ENCODE peak calls at places on chromosomes 12 and 14, in ten cellular contexts. One of them, this sample, is unnamed.

GRCh38 chr12:127230843-127231260 is 1036.1 kb upstream of the TMEM132C start:
- DNase-seq in ELR: peak; percentile 99
- DNase-seq in fibroblast of lung: peak; percentile 83
- DNase-seq in endothelial cell: no peak
- DNase-seq in activated CD8-positive, alpha-beta memory T cell treated with anti-CD3 and anti-CD28 coated beads, Interleukin-2, amount 10 ng/mL, durations not matched to agents 7 days and 5 days: no peak
- DNase-seq in EH: peak; percentile 98
- DNase-seq in psoas muscle: peak; percentile 34
- DNase-seq in GM13976: no peak
- DNase-seq in lower leg skin: no peak
- DNase-seq in activated CD4-positive, alpha-beta T cell treated with anti-CD3 and anti-CD28 coated beads for 48 hours: peak; percentile 6
- DNase-seq in this sample: peak; percentile 12

GRCh38 chr12:30002677-30003076 is 218.9 kb upstream of the TMTC1 start:
- DNase-seq in psoas muscle: no peak
- DNase-seq in lower leg skin: no peak
- DNase-seq in endothelial cell: no peak
- DNase-seq in EH: no peak
- DNase-seq in fibroblast of lung: no peak
- DNase-seq in ELR: no peak
- DNase-seq in GM13976: no peak
- DNase-seq in activated CD4-positive, alpha-beta T cell treated with anti-CD3 and anti-CD28 coated beads for 48 hours: no peak
- DNase-seq in activated CD8-positive, alpha-beta memory T cell treated with anti-CD3 and anti-CD28 coated beads, Interleukin-2, amount 10 ng/mL, durations not matched to agents 7 days and 5 days: no peak
- DNase-seq in this sample: no peak

GRCh38 chr12:46490635-46491034 is 118.1 kb upstream of the SLC38A2 start:
- DNase-seq in psoas muscle: no peak
- DNase-seq in GM13976: no peak
- DNase-seq in fibroblast of lung: peak; percentile 93
- DNase-seq in activated CD4-positive, alpha-beta T cell treated with anti-CD3 and anti-CD28 coated beads for 48 hours: no peak
- DNase-seq in lower leg skin: no peak
- DNase-seq in activated CD8-positive, alpha-beta memory T cell treated with anti-CD3 and anti-CD28 coated beads, Interleukin-2, amount 10 ng/mL, durations not matched to agents 7 days and 5 days: no peak
- DNase-seq in endothelial cell: no peak
- DNase-seq in ELR: peak; percentile 69
- DNase-seq in EH: peak; percentile 45
- DNase-seq in this sample: no peak

GRCh38 chr12:120903382-120903817 is 758 bp downstream of the SPPL3 start:
- DNase-seq in EH: peak; percentile 54
- DNase-seq in psoas muscle: peak; percentile 55
- DNase-seq in endothelial cell: peak; percentile 27
- DNase-seq in ELR: peak; percentile 74
- DNase-seq in GM13976: peak; percentile 83
- DNase-seq in activated CD8-positive, alpha-beta memory T cell treated with anti-CD3 and anti-CD28 coated beads, Interleukin-2, amount 10 ng/mL, durations not matched to agents 7 days and 5 days: peak; percentile 82
- DNase-seq in lower leg skin: peak; percentile 65
- DNase-seq in activated CD4-positive, alpha-beta T cell treated with anti-CD3 and anti-CD28 coated beads for 48 hours: peak; percentile 72
- DNase-seq in fibroblast of lung: peak; percentile 18
- DNase-seq in this sample: peak; percentile 83

GRCh38 chr12:18580286-18580685 is 157.5 kb downstream of the PLCZ1 start:
- DNase-seq in activated CD8-positive, alpha-beta memory T cell treated with anti-CD3 and anti-CD28 coated beads, Interleukin-2, amount 10 ng/mL, durations not matched to agents 7 days and 5 days: no peak
- DNase-seq in GM13976: no peak
- DNase-seq in activated CD4-positive, alpha-beta T cell treated with anti-CD3 and anti-CD28 coated beads for 48 hours: no peak
- DNase-seq in ELR: no peak
- DNase-seq in EH: no peak
- DNase-seq in fibroblast of lung: peak; percentile 85
- DNase-seq in psoas muscle: no peak
- DNase-seq in endothelial cell: no peak
- DNase-seq in lower leg skin: no peak
- DNase-seq in this sample: no peak

GRCh38 chr12:82673698-82674097 is 13.0 kb upstream of the TMTC2 start:
- DNase-seq in EH: no peak
- DNase-seq in fibroblast of lung: no peak
- DNase-seq in endothelial cell: no peak
- DNase-seq in GM13976: no peak
- DNase-seq in activated CD4-positive, alpha-beta T cell treated with anti-CD3 and anti-CD28 coated beads for 48 hours: no peak
- DNase-seq in lower leg skin: no peak
- DNase-seq in ELR: no peak
- DNase-seq in psoas muscle: no peak
- DNase-seq in activated CD8-positive, alpha-beta memory T cell treated with anti-CD3 and anti-CD28 coated beads, Interleukin-2, amount 10 ng/mL, durations not matched to agents 7 days and 5 days: no peak
- DNase-seq in this sample: no peak

GRCh38 chr14:80291099-80291498 is 79.8 kb upstream of the DIO2 start:
- DNase-seq in GM13976: no peak
- DNase-seq in lower leg skin: no peak
- DNase-seq in fibroblast of lung: peak; percentile 14
- DNase-seq in ELR: no peak
- DNase-seq in activated CD4-positive, alpha-beta T cell treated with anti-CD3 and anti-CD28 coated beads for 48 hours: no peak
- DNase-seq in endothelial cell: no peak
- DNase-seq in psoas muscle: no peak
- DNase-seq in activated CD8-positive, alpha-beta memory T cell treated with anti-CD3 and anti-CD28 coated beads, Interleukin-2, amount 10 ng/mL, durations not matched to agents 7 days and 5 days: no peak
- DNase-seq in EH: no peak
- DNase-seq in this sample: no peak

GRCh38 chr12:65948320-65949008 is 124.2 kb downstream of the HMGA2 start:
- DNase-seq in psoas muscle: peak; percentile 48
- DNase-seq in EH: peak; percentile 95
- DNase-seq in fibroblast of lung: peak; percentile 96
- DNase-seq in activated CD4-positive, alpha-beta T cell treated with anti-CD3 and anti-CD28 coated beads for 48 hours: no peak
- DNase-seq in endothelial cell: no peak
- DNase-seq in ELR: peak; percentile 97
- DNase-seq in GM13976: no peak
- DNase-seq in lower leg skin: peak; percentile 73
- DNase-seq in activated CD8-positive, alpha-beta memory T cell treated with anti-CD3 and anti-CD28 coated beads, Interleukin-2, amount 10 ng/mL, durations not matched to agents 7 days and 5 days: no peak
- DNase-seq in this sample: no peak

GRCh38 chr14:50397461-50398196 is 948 bp upstream of the CDKL1 start:
- DNase-seq in fibroblast of lung: no peak
- DNase-seq in endothelial cell: no peak
- DNase-seq in EH: peak; percentile 41
- DNase-seq in activated CD8-positive, alpha-beta memory T cell treated with anti-CD3 and anti-CD28 coated beads, Interleukin-2, amount 10 ng/mL, durations not matched to agents 7 days and 5 days: no peak
- DNase-seq in activated CD4-positive, alpha-beta T cell treated with anti-CD3 and anti-CD28 coated beads for 48 hours: no peak
- DNase-seq in ELR: peak; percentile 65
- DNase-seq in lower leg skin: no peak
- DNase-seq in psoas muscle: peak; percentile 31
- DNase-seq in GM13976: no peak
- DNase-seq in this sample: no peak

GRCh38 chr12:4214912-4215861 is 58.4 kb upstream of the CCND2 start:
- DNase-seq in lower leg skin: peak; percentile 59
- DNase-seq in psoas muscle: peak; percentile 52
- DNase-seq in EH: no peak
- DNase-seq in fibroblast of lung: no peak
- DNase-seq in activated CD8-positive, alpha-beta memory T cell treated with anti-CD3 and anti-CD28 coated beads, Interleukin-2, amount 10 ng/mL, durations not matched to agents 7 days and 5 days: peak; percentile 49
- DNase-seq in ELR: no peak
- DNase-seq in endothelial cell: no peak
- DNase-seq in GM13976: peak; percentile 70
- DNase-seq in activated CD4-positive, alpha-beta T cell treated with anti-CD3 and anti-CD28 coated beads for 48 hours: peak; percentile 55
- DNase-seq in this sample: peak; percentile 70

GRCh38 chr12:89768586-89769482 is 60.2 kb upstream of the ATP2B1 start:
- DNase-seq in fibroblast of lung: peak; percentile 98
- DNase-seq in ELR: peak; percentile 99
- DNase-seq in lower leg skin: no peak
- DNase-seq in activated CD8-positive, alpha-beta memory T cell treated with anti-CD3 and anti-CD28 coated beads, Interleukin-2, amount 10 ng/mL, durations not matched to agents 7 days and 5 days: no peak
- DNase-seq in psoas muscle: no peak
- DNase-seq in EH: peak; percentile 99
- DNase-seq in endothelial cell: no peak
- DNase-seq in GM13976: no peak
- DNase-seq in activated CD4-positive, alpha-beta T cell treated with anti-CD3 and anti-CD28 coated beads for 48 hours: peak; percentile 36
- DNase-seq in this sample: peak; percentile 57

GRCh38 chr12:26704684-26705475 is 128.1 kb downstream of the ITPR2 start:
- DNase-seq in activated CD8-positive, alpha-beta memory T cell treated with anti-CD3 and anti-CD28 coated beads, Interleukin-2, amount 10 ng/mL, durations not matched to agents 7 days and 5 days: no peak
- DNase-seq in activated CD4-positive, alpha-beta T cell treated with anti-CD3 and anti-CD28 coated beads for 48 hours: no peak
- DNase-seq in GM13976: no peak
- DNase-seq in psoas muscle: no peak
- DNase-seq in ELR: peak; percentile 22
- DNase-seq in endothelial cell: no peak
- DNase-seq in EH: peak; percentile 78
- DNase-seq in fibroblast of lung: no peak
- DNase-seq in lower leg skin: no peak
- DNase-seq in this sample: no peak

GRCh38 chr14:68846466-68846865 is 53.6 kb upstream of the ZFP36L1 start:
- DNase-seq in endothelial cell: no peak
- DNase-seq in ELR: no peak
- DNase-seq in psoas muscle: no peak
- DNase-seq in activated CD8-positive, alpha-beta memory T cell treated with anti-CD3 and anti-CD28 coated beads, Interleukin-2, amount 10 ng/mL, durations not matched to agents 7 days and 5 days: no peak
- DNase-seq in fibroblast of lung: no peak
- DNase-seq in activated CD4-positive, alpha-beta T cell treated with anti-CD3 and anti-CD28 coated beads for 48 hours: no peak
- DNase-seq in GM13976: no peak
- DNase-seq in lower leg skin: no peak
- DNase-seq in EH: no peak
- DNase-seq in this sample: no peak

GRCh38 chr14:34438438-34438837 is 23.6 kb downstream of the SPTSSA start:
- DNase-seq in EH: no peak
- DNase-seq in ELR: no peak
- DNase-seq in lower leg skin: no peak
- DNase-seq in activated CD8-positive, alpha-beta memory T cell treated with anti-CD3 and anti-CD28 coated beads, Interleukin-2, amount 10 ng/mL, durations not matched to agents 7 days and 5 days: no peak
- DNase-seq in activated CD4-positive, alpha-beta T cell treated with anti-CD3 and anti-CD28 coated beads for 48 hours: no peak
- DNase-seq in endothelial cell: no peak
- DNase-seq in psoas muscle: no peak
- DNase-seq in GM13976: no peak
- DNase-seq in fibroblast of lung: no peak
- DNase-seq in this sample: no peak

GRCh38 chr12:12214635-12215131 is 52.2 kb downstream of the LRP6 start:
- DNase-seq in EH: peak; percentile 70
- DNase-seq in activated CD8-positive, alpha-beta memory T cell treated with anti-CD3 and anti-CD28 coated beads, Interleukin-2, amount 10 ng/mL, durations not matched to agents 7 days and 5 days: no peak
- DNase-seq in fibroblast of lung: peak; percentile 6
- DNase-seq in activated CD4-positive, alpha-beta T cell treated with anti-CD3 and anti-CD28 coated beads for 48 hours: no peak
- DNase-seq in psoas muscle: no peak
- DNase-seq in endothelial cell: no peak
- DNase-seq in ELR: peak; percentile 53
- DNase-seq in GM13976: no peak
- DNase-seq in lower leg skin: no peak
- DNase-seq in this sample: no peak

GRCh38 chr14:68374682-68375081 is 418.2 kb downstream of the ZFP36L1 start:
- DNase-seq in fibroblast of lung: no peak
- DNase-seq in psoas muscle: no peak
- DNase-seq in endothelial cell: no peak
- DNase-seq in lower leg skin: no peak
- DNase-seq in EH: no peak
- DNase-seq in activated CD4-positive, alpha-beta T cell treated with anti-CD3 and anti-CD28 coated beads for 48 hours: no peak
- DNase-seq in ELR: no peak
- DNase-seq in GM13976: no peak
- DNase-seq in activated CD8-positive, alpha-beta memory T cell treated with anti-CD3 and anti-CD28 coated beads, Interleukin-2, amount 10 ng/mL, durations not matched to agents 7 days and 5 days: no peak
- DNase-seq in this sample: no peak

GRCh38 chr12:74292351-74293194 is 245.1 kb upstream of the ATXN7L3B start:
- DNase-seq in lower leg skin: no peak
- DNase-seq in fibroblast of lung: no peak
- DNase-seq in GM13976: no peak
- DNase-seq in activated CD8-positive, alpha-beta memory T cell treated with anti-CD3 and anti-CD28 coated beads, Interleukin-2, amount 10 ng/mL, durations not matched to agents 7 days and 5 days: no peak
- DNase-seq in activated CD4-positive, alpha-beta T cell treated with anti-CD3 and anti-CD28 coated beads for 48 hours: no peak
- DNase-seq in EH: no peak
- DNase-seq in ELR: no peak
- DNase-seq in endothelial cell: no peak
- DNase-seq in psoas muscle: no peak
- DNase-seq in this sample: no peak

GRCh38 chr14:104356738-104357688 is 218.6 kb downstream of the KIF26A start:
- DNase-seq in EH: no peak
- DNase-seq in psoas muscle: no peak
- DNase-seq in activated CD4-positive, alpha-beta T cell treated with anti-CD3 and anti-CD28 coated beads for 48 hours: no peak
- DNase-seq in fibroblast of lung: no peak
- DNase-seq in endothelial cell: no peak
- DNase-seq in activated CD8-positive, alpha-beta memory T cell treated with anti-CD3 and anti-CD28 coated beads, Interleukin-2, amount 10 ng/mL, durations not matched to agents 7 days and 5 days: no peak
- DNase-seq in lower leg skin: no peak
- DNase-seq in GM13976: no peak
- DNase-seq in ELR: no peak
- DNase-seq in this sample: no peak

GRCh38 chr12:1806301-1807106 is 13.9 kb upstream of the LRTM2 start:
- DNase-seq in fibroblast of lung: peak; percentile 43
- DNase-seq in lower leg skin: no peak
- DNase-seq in ELR: no peak
- DNase-seq in endothelial cell: no peak
- DNase-seq in GM13976: no peak
- DNase-seq in activated CD4-positive, alpha-beta T cell treated with anti-CD3 and anti-CD28 coated beads for 48 hours: no peak
- DNase-seq in activated CD8-positive, alpha-beta memory T cell treated with anti-CD3 and anti-CD28 coated beads, Interleukin-2, amount 10 ng/mL, durations not matched to agents 7 days and 5 days: no peak
- DNase-seq in psoas muscle: no peak
- DNase-seq in EH: no peak
- DNase-seq in this sample: no peak

GRCh38 chr12:89948266-89949175 is 239.9 kb upstream of the ATP2B1 start:
- DNase-seq in ELR: no peak
- DNase-seq in activated CD8-positive, alpha-beta memory T cell treated with anti-CD3 and anti-CD28 coated beads, Interleukin-2, amount 10 ng/mL, durations not matched to agents 7 days and 5 days: no peak
- DNase-seq in lower leg skin: no peak
- DNase-seq in psoas muscle: no peak
- DNase-seq in fibroblast of lung: no peak
- DNase-seq in endothelial cell: no peak
- DNase-seq in activated CD4-positive, alpha-beta T cell treated with anti-CD3 and anti-CD28 coated beads for 48 hours: no peak
- DNase-seq in EH: no peak
- DNase-seq in GM13976: no peak
- DNase-seq in this sample: no peak

GRCh38 chr12:58765076-58765475 is 155.2 kb downstream of the LRIG3 start:
- DNase-seq in activated CD4-positive, alpha-beta T cell treated with anti-CD3 and anti-CD28 coated beads for 48 hours: no peak
- DNase-seq in lower leg skin: no peak
- DNase-seq in ELR: no peak
- DNase-seq in activated CD8-positive, alpha-beta memory T cell treated with anti-CD3 and anti-CD28 coated beads, Interleukin-2, amount 10 ng/mL, durations not matched to agents 7 days and 5 days: no peak
- DNase-seq in GM13976: no peak
- DNase-seq in psoas muscle: no peak
- DNase-seq in endothelial cell: no peak
- DNase-seq in fibroblast of lung: no peak
- DNase-seq in EH: peak; percentile 19
- DNase-seq in this sample: no peak

GRCh38 chr12:104121001-104121400 is 17.0 kb downstream of the NFYB start:
- DNase-seq in EH: peak; percentile 87
- DNase-seq in activated CD8-positive, alpha-beta memory T cell treated with anti-CD3 and anti-CD28 coated beads, Interleukin-2, amount 10 ng/mL, durations not matched to agents 7 days and 5 days: no peak
- DNase-seq in GM13976: no peak
- DNase-seq in psoas muscle: no peak
- DNase-seq in lower leg skin: no peak
- DNase-seq in ELR: peak; percentile 91
- DNase-seq in fibroblast of lung: peak; percentile 21
- DNase-seq in endothelial cell: no peak
- DNase-seq in activated CD4-positive, alpha-beta T cell treated with anti-CD3 and anti-CD28 coated beads for 48 hours: no peak
- DNase-seq in this sample: no peak

GRCh38 chr12:124543591-124544310 is 23.7 kb downstream of the NCOR2 start:
- DNase-seq in ELR: no peak
- DNase-seq in EH: no peak
- DNase-seq in GM13976: no peak
- DNase-seq in activated CD4-positive, alpha-beta T cell treated with anti-CD3 and anti-CD28 coated beads for 48 hours: no peak
- DNase-seq in fibroblast of lung: no peak
- DNase-seq in lower leg skin: no peak
- DNase-seq in psoas muscle: no peak
- DNase-seq in activated CD8-positive, alpha-beta memory T cell treated with anti-CD3 and anti-CD28 coated beads, Interleukin-2, amount 10 ng/mL, durations not matched to agents 7 days and 5 days: no peak
- DNase-seq in endothelial cell: no peak
- DNase-seq in this sample: no peak

GRCh38 chr12:25692115-25693035 is 139.3 kb upstream of the LMNTD1 start:
- DNase-seq in lower leg skin: no peak
- DNase-seq in ELR: no peak
- DNase-seq in fibroblast of lung: peak; percentile 51
- DNase-seq in EH: peak; percentile 77
- DNase-seq in psoas muscle: no peak
- DNase-seq in endothelial cell: no peak
- DNase-seq in GM13976: no peak
- DNase-seq in activated CD8-positive, alpha-beta memory T cell treated with anti-CD3 and anti-CD28 coated beads, Interleukin-2, amount 10 ng/mL, durations not matched to agents 7 days and 5 days: no peak
- DNase-seq in activated CD4-positive, alpha-beta T cell treated with anti-CD3 and anti-CD28 coated beads for 48 hours: no peak
- DNase-seq in this sample: no peak

GRCh38 chr12:10033783-10034381 is 3.4 kb downstream of the CLEC9A start:
- DNase-seq in psoas muscle: no peak
- DNase-seq in fibroblast of lung: peak; percentile 54
- DNase-seq in activated CD4-positive, alpha-beta T cell treated with anti-CD3 and anti-CD28 coated beads for 48 hours: no peak
- DNase-seq in GM13976: peak; percentile 28
- DNase-seq in lower leg skin: no peak
- DNase-seq in endothelial cell: no peak
- DNase-seq in EH: peak; percentile 49
- DNase-seq in ELR: peak; percentile 52
- DNase-seq in activated CD8-positive, alpha-beta memory T cell treated with anti-CD3 and anti-CD28 coated beads, Interleukin-2, amount 10 ng/mL, durations not matched to agents 7 days and 5 days: no peak
- DNase-seq in this sample: no peak

GRCh38 chr12:20214286-20214685 is 154.1 kb upstream of the PDE3A start:
- DNase-seq in activated CD4-positive, alpha-beta T cell treated with anti-CD3 and anti-CD28 coated beads for 48 hours: no peak
- DNase-seq in endothelial cell: no peak
- DNase-seq in fibroblast of lung: peak; percentile 88
- DNase-seq in lower leg skin: no peak
- DNase-seq in EH: peak; percentile 49
- DNase-seq in activated CD8-positive, alpha-beta memory T cell treated with anti-CD3 and anti-CD28 coated beads, Interleukin-2, amount 10 ng/mL, durations not matched to agents 7 days and 5 days: no peak
- DNase-seq in GM13976: no peak
- DNase-seq in psoas muscle: no peak
- DNase-seq in ELR: no peak
- DNase-seq in this sample: no peak

GRCh38 chr12:13103391-13104033 is at the start of gene GSG1:
- DNase-seq in psoas muscle: no peak
- DNase-seq in fibroblast of lung: peak; percentile 23
- DNase-seq in EH: no peak
- DNase-seq in endothelial cell: no peak
- DNase-seq in GM13976: no peak
- DNase-seq in ELR: peak; percentile 61
- DNase-seq in lower leg skin: no peak
- DNase-seq in activated CD8-positive, alpha-beta memory T cell treated with anti-CD3 and anti-CD28 coated beads, Interleukin-2, amount 10 ng/mL, durations not matched to agents 7 days and 5 days: peak; percentile 57
- DNase-seq in activated CD4-positive, alpha-beta T cell treated with anti-CD3 and anti-CD28 coated beads for 48 hours: peak; percentile 61
- DNase-seq in this sample: peak; percentile 75

GRCh38 chr12:100229036-100229635 is 28.5 kb downstream of the ACTR6 start:
- DNase-seq in activated CD8-positive, alpha-beta memory T cell treated with anti-CD3 and anti-CD28 coated beads, Interleukin-2, amount 10 ng/mL, durations not matched to agents 7 days and 5 days: no peak
- DNase-seq in psoas muscle: no peak
- DNase-seq in fibroblast of lung: peak; percentile 13
- DNase-seq in ELR: peak; percentile 41
- DNase-seq in endothelial cell: no peak
- DNase-seq in EH: peak; percentile 31
- DNase-seq in activated CD4-positive, alpha-beta T cell treated with anti-CD3 and anti-CD28 coated beads for 48 hours: no peak
- DNase-seq in GM13976: no peak
- DNase-seq in lower leg skin: no peak
- DNase-seq in this sample: no peak